ENCODE peak calls at places on chromosomes 5 and 9, in six cellular contexts. P is upper lobe of right lung, Y is heart left ventricle, J is lower lobe of right lung, T is psoas muscle, B is tibial artery. W is an unnamed sample.

GRCh38 chr5:152185547-152186234 is 219.4 kb downstream of the NMUR2 start:
- DNase-seq in P (no peak), Y (peak; percentile 58), J (no peak), T (no peak), B (no peak), W (no peak)

GRCh38 chr9:27273186-27273585 is 23.8 kb downstream of the EQTN start:
- DNase-seq in P (no peak), Y (no peak), J (no peak), T (no peak), B (no peak), W (no peak)

GRCh38 chr9:105993051-105993854 is 298.9 kb downstream of the TMEM38B start:
- DNase-seq in P (no peak), Y (no peak), J (no peak), T (no peak), B (no peak), W (no peak)

GRCh38 chr5:144202072-144202471 is 31.4 kb downstream of the KCTD16 start:
- DNase-seq in P (no peak), Y (no peak), J (no peak), T (no peak), B (no peak), W (no peak)

GRCh38 chr5:86786955-86787354 is 169.2 kb downstream of the COX7C start:
- DNase-seq in P (no peak), Y (no peak), J (no peak), T (no peak), B (no peak), W (no peak)

GRCh38 chr9:4237748-4238511 is 61.9 kb downstream of the GLIS3 start:
- DNase-seq in P (no peak), Y (no peak), J (no peak), T (no peak), B (peak; percentile 27), W (no peak)

GRCh38 chr5:141790630-141791029 is 87.6 kb downstream of the PCDH1 start:
- DNase-seq in P (no peak), Y (no peak), J (no peak), T (no peak), B (no peak), W (no peak)

GRCh38 chr5:53303105-53303504 is 177.3 kb upstream of the FST start:
- DNase-seq in P (no peak), Y (no peak), J (no peak), T (no peak), B (no peak), W (no peak)

GRCh38 chr5:112685929-112686328 is 51.8 kb upstream of the APC start:
- DNase-seq in P (no peak), Y (no peak), J (no peak), T (no peak), B (no peak), W (no peak)

GRCh38 chr5:1876708-1877433 is 5.9 kb downstream of the IRX4 start:
- DNase-seq in P (no peak), Y (no peak), J (no peak), T (no peak), B (no peak), W (no peak)

GRCh38 chr5:164191240-164191639 is 685.8 kb downstream of the MAT2B start:
- DNase-seq in P (no peak), Y (no peak), J (no peak), T (no peak), B (no peak), W (no peak)

GRCh38 chr9:1458503-1458902 is 408.3 kb downstream of the DMRT2 start:
- DNase-seq in P (no peak), Y (no peak), J (no peak), T (no peak), B (no peak), W (no peak)

GRCh38 chr5:95555553-95555952 is 652 bp downstream of the ARSK start:
- DNase-seq in P (no peak), Y (no peak), J (no peak), T (no peak), B (no peak), W (no peak)

GRCh38 chr9:69971643-69972449 is 71.8 kb upstream of the MAMDC2 start:
- DNase-seq in P (peak; percentile 82), Y (peak; percentile 71), J (peak; percentile 65), T (peak; percentile 71), B (peak; percentile 83), W (peak; percentile 78)

GRCh38 chr5:119343766-119344165 is 12.1 kb upstream of the TNFAIP8 start:
- DNase-seq in P (no peak), Y (no peak), J (no peak), T (no peak), B (no peak), W (no peak)

GRCh38 chr9:72734631-72735030 is 213.2 kb downstream of the TMC1 start:
- DNase-seq in P (no peak), Y (no peak), J (no peak), T (no peak), B (no peak), W (no peak)

GRCh38 chr9:2761424-2761823 is 44.1 kb downstream of the KCNV2 start:
- DNase-seq in P (no peak), Y (no peak), J (no peak), T (no peak), B (no peak), W (no peak)

GRCh38 chr5:111262153-111262552 is 38.0 kb downstream of the CAMK4 start:
- DNase-seq in P (no peak), Y (no peak), J (no peak), T (no peak), B (no peak), W (no peak)

GRCh38 chr9:89874351-89875321 is 269.8 kb downstream of the GADD45G start:
- DNase-seq in P (peak; percentile 63), Y (peak; percentile 79), J (peak; percentile 48), T (no peak), B (peak; percentile 60), W (no peak)

GRCh38 chr5:130727834-130728233 is 437.2 kb downstream of the HINT1 start:
- DNase-seq in P (no peak), Y (no peak), J (no peak), T (no peak), B (no peak), W (no peak)

GRCh38 chr9:91917436-91917835 is 32.6 kb downstream of the ROR2 start:
- DNase-seq in P (no peak), Y (no peak), J (no peak), T (no peak), B (peak; percentile 3), W (no peak)

GRCh38 chr9:14424323-14424722 is 110.4 kb upstream of the NFIB start:
- DNase-seq in P (no peak), Y (no peak), J (no peak), T (no peak), B (no peak), W (no peak)

GRCh38 chr9:14421291-14421690 is 107.3 kb upstream of the NFIB start:
- DNase-seq in P (no peak), Y (no peak), J (no peak), T (no peak), B (no peak), W (no peak)

GRCh38 chr9:14424983-14425382 is 111.0 kb upstream of the NFIB start:
- DNase-seq in P (no peak), Y (no peak), J (no peak), T (no peak), B (no peak), W (no peak)

GRCh38 chr9:14427419-14427818 is 113.5 kb upstream of the NFIB start:
- DNase-seq in P (no peak), Y (no peak), J (no peak), T (no peak), B (no peak), W (no peak)

DNA sequence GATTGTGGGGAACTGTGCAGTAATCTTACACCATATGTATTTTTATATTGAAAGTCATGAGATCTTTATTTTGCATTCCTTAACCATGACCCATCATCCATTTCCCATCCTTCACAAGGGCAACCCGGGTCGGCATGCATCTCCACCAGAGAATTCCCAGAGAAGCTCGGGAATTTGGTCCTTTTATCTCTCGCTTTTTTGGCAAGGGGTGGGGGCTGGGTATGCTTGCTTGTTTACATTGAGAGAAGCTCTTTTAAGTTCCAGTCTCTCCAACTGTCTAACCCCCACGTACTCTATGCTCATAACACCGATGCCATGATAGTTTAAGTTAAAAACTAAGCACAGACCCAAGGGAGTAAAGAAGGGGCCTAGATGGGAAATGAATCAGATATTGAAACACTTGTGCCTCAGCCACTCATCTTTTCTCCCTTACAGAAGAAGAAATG is 109.9 kb upstream of the NFIB start:
- DNase-seq in P (no peak), Y (no peak), J (no peak), T (no peak), B (no peak), W (no peak)
- H3K27me3 ChIP-seq in P (no peaks in the 10 kb centered on the region), Y (no peaks in the 10 kb centered on the region), J (no peaks in the 10 kb centered on the region), T (no peaks in the 10 kb centered on the region), B (no peaks in the 10 kb centered on the region), W (no peaks in the 10 kb centered on the region)

GRCh38 chr5:125045647-125046046 is 299.2 kb upstream of the ZNF608 start:
- DNase-seq in P (no peak), Y (no peak), J (no peak), T (no peak), B (no peak), W (no peak)
- TF ChIP-seq CTCF in P (no peak), Y (no peak), J (no peak), T (no peak), B (no peak), W (no peak)

GRCh38 chr5:172669808-172670402 is 28.8 kb downstream of the NEURL1B start:
- DNase-seq in P (peak; percentile 55), Y (no peak), J (no peak), T (no peak), B (no peak), W (no peak)

GRCh38 chr5:172664018-172664417 is 23.0 kb downstream of the NEURL1B start:
- DNase-seq in P (no peak), Y (no peak), J (no peak), T (no peak), B (no peak), W (no peak)

GRCh38 chr5:172665049-172665541 is 24.0 kb downstream of the NEURL1B start:
- DNase-seq in P (peak; percentile 53), Y (no peak), J (no peak), T (no peak), B (no peak), W (peak; percentile 62)

GRCh38 chr5:172667786-172668735 is 27.0 kb downstream of the NEURL1B start:
- DNase-seq in P (peak; percentile 21), Y (no peak), J (no peak), T (no peak), B (no peak), W (no peak)

DNA sequence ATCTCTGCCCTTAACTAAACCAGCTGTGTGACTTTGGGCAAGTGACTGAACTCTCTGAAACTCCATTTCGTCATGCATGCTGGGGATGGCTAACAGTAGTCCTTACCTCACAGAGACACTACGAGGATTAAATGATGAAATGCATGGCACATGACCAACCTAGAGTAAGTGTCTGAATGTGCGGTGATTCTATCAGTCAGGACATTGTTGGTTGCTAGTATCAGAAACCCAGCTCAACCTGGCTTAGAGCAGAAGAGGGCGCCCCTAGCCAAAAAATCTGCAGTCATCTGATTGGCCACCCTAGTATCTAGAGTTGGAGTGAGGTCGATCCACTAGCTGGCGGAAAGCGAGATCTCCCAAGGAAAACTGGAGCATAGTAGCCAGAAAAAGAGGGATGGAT is 25.2 kb downstream of the NEURL1B start:
- DNase-seq in P (no peak), Y (no peak), J (no peak), T (no peak), B (peak; percentile 38), W (no peak)
- H3K4me1 ChIP-seq in P (peaks cover 26% of the 10 kb centered on the region), Y (peaks cover 8% of the 10 kb centered on the region), J (peaks cover 47% of the 10 kb centered on the region), T (peaks cover 9% of the 10 kb centered on the region), B (no peaks in the 10 kb centered on the region), W (peaks cover 16% of the 10 kb centered on the region)

DNA sequence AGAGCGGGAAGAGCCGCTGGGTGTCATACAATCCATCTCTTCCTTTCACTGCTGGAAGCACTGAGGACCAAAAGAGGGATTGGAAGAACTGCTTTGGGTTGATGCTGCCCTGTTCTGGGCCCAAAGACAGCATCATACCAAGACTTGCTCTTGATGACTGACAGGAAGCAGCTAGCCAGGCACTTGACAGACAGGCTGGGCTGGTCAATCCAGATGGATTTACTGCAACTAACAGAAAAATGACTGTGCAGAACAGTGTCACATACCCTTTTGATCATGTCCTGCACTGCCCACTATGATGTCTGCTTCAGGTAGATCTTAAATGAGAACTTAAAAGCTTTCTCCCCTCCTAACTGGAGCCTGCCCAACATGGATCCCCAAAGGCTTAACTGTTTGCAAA is 157.6 kb downstream of the CRB2 start:
- DNase-seq in P (no peak), Y (no peak), J (no peak), T (no peak), B (no peak), W (no peak)
- H3K27me3 ChIP-seq in P (no peaks in the 10 kb centered on the region), Y (no peaks in the 10 kb centered on the region), J (no peaks in the 10 kb centered on the region), T (no peaks in the 10 kb centered on the region), B (no peaks in the 10 kb centered on the region), W (no peaks in the 10 kb centered on the region)

W was measured in BE2C.